ENCODE peak calls at places on chromosomes 13 and 19, in seven cellular contexts. I is stimulated activated CD4-positive, alpha-beta T cell treated with anti-CD3 and anti-CD28 coated beads, Interleukin-1b, Interleukin-23, amount 100 ng/mL, for 24 hours; L is prostate gland; J is tibial nerve; B is T-helper 17 cell; H is stimulated activated CD8-positive, alpha-beta memory T cell treated with anti-CD3 and anti-CD28 coated beads, Interleukin-7, amount 100 ng/mL, for 1 hour; U is NCI-H345. M is an unnamed sample.

GRCh38 chr19:403221-404036 is 5.5 kb downstream of the C2CD4C start:
- DNase-seq in H (no peak), J (no peak), B (no peak), L (no peak), U (peak), I (no peak), M (no peak)

GRCh38 chr13:76667551-76667950 is 218.7 kb downstream of the KCTD12 start:
- DNase-seq in J (peak), B (no peak), L (no peak), I (no peak), U (peak), H (no peak), M (no peak)

GRCh38 chr13:21014139-21014665 is 47.2 kb downstream of the LATS2 start:
- DNase-seq in J (no peak), I (no peak), L (no peak), H (no peak), B (no peak), U (no peak), M (no peak)

GRCh38 chr13:98019186-98019585 is 65.7 kb downstream of the IPO5 start:
- DNase-seq in J (no peak), I (no peak), H (no peak), U (no peak), B (no peak), L (no peak), M (no peak)

GRCh38 chr19:17338440-17339078 is 1.2 kb downstream of the GTPBP3 start:
- DNase-seq in L (no peak), J (no peak), I (no peak), H (no peak), U (no peak), B (no peak), M (no peak)

GRCh38 chr13:102145750-102146149 is 256.1 kb downstream of the FGF14 start:
- DNase-seq in L (no peak), I (no peak), B (no peak), H (no peak), J (no peak), U (no peak), M (no peak)

GRCh38 chr13:109227344-109227940 is 558.9 kb downstream of the IRS2 start:
- DNase-seq in H (no peak), L (no peak), J (no peak), U (no peak), I (no peak), B (no peak), M (no peak)

GRCh38 chr19:48090281-48090802 is 20.3 kb downstream of the PLA2G4C start:
- DNase-seq in U (no peak), B (no peak), J (no peak), L (peak), I (no peak), H (no peak), M (no peak)

GRCh38 chr19:50639121-50640112 is at the start of gene SYT3:
- DNase-seq in L (peak), U (peak), B (peak), J (no peak), H (no peak), I (no peak), M (peak)

GRCh38 chr19:16051254-16052025 is 24.9 kb upstream of the TPM4 start:
- DNase-seq in L (no peak), J (no peak), B (peak), I (no peak), U (no peak), H (no peak), M (peak)

GRCh38 chr13:86655561-86655960 is 856.3 kb upstream of the SLITRK6 start:
- DNase-seq in B (no peak), J (no peak), L (no peak), H (no peak), U (no peak), I (no peak), M (no peak)

GRCh38 chr13:61275251-61275650 is 140.4 kb downstream of the PCDH20 start:
- DNase-seq in I (no peak), B (no peak), J (no peak), U (no peak), H (no peak), L (no peak), M (no peak)

GRCh38 chr13:25881946-25882574 is 169.8 kb downstream of the SHISA2 start:
- DNase-seq in I (no peak), B (no peak), L (no peak), H (no peak), U (peak), J (no peak), M (no peak)

GRCh38 chr19:13060964-13061927 is 41.4 kb downstream of the LYL1 start:
- DNase-seq in H (peak), U (peak), B (peak), J (peak), I (peak), L (peak), M (peak)

M was measured in activated CD4-positive, alpha-beta T cell treated with anti-CD3 and anti-CD28 coated beads for 48 hours.